ENCODE peak calls at places on chromosomes 1 and 21, in five cellular contexts. O is fibroblast of lung, U is choroid plexus epithelial cell, B is testis, H is kidney. M is an unnamed sample.

GRCh38 chr1:174206148-174206826 is 47.0 kb downstream of the RABGAP1L start:
- DNase-seq in O (no peak), U (peak), B (no peak), H (no peak), M (no peak)

GRCh38 chr1:5664906-5665875 is 327.0 kb downstream of the NPHP4 start:
- DNase-seq in O (no peak), U (no peak), B (no peak), H (no peak), M (no peak)

GRCh38 chr1:159918041-159918917 is 7.0 kb downstream of the TAGLN2 start:
- DNase-seq in O (peak), U (no peak), B (no peak), H (no peak), M (no peak)

GRCh38 chr1:234925440-234926251 is 203.0 kb downstream of the TOMM20 start:
- DNase-seq in O (peak), U (peak), B (no peak), H (no peak), M (peak)

GRCh38 chr1:109725510-109725909 is 13.5 kb downstream of the GSTM5 start:
- DNase-seq in O (no peak), U (no peak), B (no peak), H (no peak), M (no peak)

GRCh38 chr1:111507411-111508201 is 4.2 kb upstream of the ADORA3 start:
- DNase-seq in O (peak), U (peak), B (peak), H (peak), M (no peak)

GRCh38 chr21:45588086-45588825 is 46.0 kb upstream of the SLC19A1 start:
- DNase-seq in O (no peak), U (no peak), B (peak), H (no peak), M (no peak)

GRCh38 chr1:79004916-79005315 is 1.6 kb downstream of the ADGRL4 start:
- DNase-seq in O (peak), U (peak), B (no peak), H (no peak), M (no peak)

GRCh38 chr1:59972216-59972924 is 45.8 kb upstream of the CYP2J2 start:
- DNase-seq in O (peak), U (no peak), B (no peak), H (no peak), M (no peak)

GRCh38 chr1:31834501-31834900 is 18.7 kb upstream of the SPOCD1 start:
- DNase-seq in O (no peak), U (no peak), B (no peak), H (no peak), M (no peak)
- TF ChIP-seq CTCF in O (no peak), U (no peak), B (no peak), H (no peak), M (no peak)

GRCh38 chr21:19510653-19511052 is 1107.1 kb upstream of the TMPRSS15 start:
- DNase-seq in O (no peak), U (peak), B (no peak), H (no peak), M (no peak)
- TF ChIP-seq CTCF in O (no peak), U (peak), B (no peak), H (no peak), M (no peak)

DNA sequence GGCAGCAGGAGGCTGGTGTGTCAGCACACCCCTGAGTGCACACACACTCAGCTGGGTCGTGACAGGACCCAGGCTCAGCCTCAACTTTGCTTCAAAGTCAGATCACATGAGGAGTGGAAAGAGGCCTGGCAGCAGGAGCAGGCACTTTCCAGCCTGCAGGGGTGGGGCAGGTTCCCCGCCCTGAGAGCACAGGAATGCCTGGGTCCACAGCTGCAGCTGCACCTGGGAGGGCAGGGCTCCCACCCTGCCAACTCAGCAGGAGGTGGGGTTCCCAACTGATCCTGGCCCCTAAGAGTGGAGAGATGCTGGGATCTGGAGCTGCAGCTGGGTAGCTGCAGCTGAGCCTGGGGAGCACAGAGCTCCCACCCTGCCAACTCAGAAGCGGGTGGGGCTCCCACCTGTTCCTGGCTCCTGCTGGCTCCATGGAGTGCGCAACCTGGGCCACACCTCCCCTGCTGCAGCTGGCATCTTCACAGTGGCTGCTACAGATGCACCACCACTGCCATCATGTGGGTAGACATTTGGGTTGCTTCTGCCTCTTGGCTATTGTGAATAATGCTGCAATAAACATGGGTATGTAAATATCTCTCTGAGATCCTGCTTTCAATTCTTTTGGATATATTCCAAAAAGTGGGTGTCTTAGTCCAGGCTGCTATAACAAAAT is 415.4 kb downstream of the TTLL7 start:
- DNase-seq in O (peak), U (peak), B (no peak), H (no peak), M (no peak)
- TF ChIP-seq CTCF in O (no peak), U (peak), B (no peak), H (no peak), M (peak)

DNA sequence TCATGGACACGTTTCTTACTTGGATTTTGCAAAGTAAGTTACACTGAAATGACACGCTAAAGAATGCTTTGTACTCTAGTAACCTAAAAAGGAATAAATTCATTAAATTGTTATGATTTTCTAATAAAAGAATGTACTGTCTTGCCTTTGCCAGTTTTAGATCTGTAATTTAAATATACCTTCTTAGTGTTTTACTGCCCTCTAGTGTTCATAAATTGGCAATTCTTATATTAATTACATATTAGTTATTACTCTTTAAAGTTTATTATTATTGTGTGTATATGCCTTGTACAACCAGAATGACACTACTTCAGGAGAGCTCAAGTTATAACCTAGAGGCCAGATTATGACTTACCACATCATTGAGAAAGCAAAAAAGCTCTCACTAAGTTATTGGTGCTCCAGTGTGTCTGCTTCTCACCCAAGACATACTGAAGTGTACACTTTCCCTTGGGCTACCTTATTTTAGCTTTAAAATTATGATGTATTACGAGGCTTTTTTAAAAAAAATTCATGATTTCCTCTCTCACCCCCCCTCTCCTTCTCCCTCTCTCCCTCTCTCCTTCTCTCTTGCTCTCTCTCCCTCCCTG is 169.9 kb downstream of the HS2ST1 start:
- DNase-seq in O (peak), U (peak), B (no peak), H (no peak), M (no peak)
- TF ChIP-seq CTCF in O (peak), U (peak), B (peak), H (peak), M (peak)

GRCh38 chr1:51280321-51281096 is 44.4 kb downstream of the RNF11 start:
- DNase-seq in O (no peak), U (no peak), B (no peak), H (no peak), M (no peak)

GRCh38 chr1:51272916-51273315 is 36.8 kb downstream of the RNF11 start:
- DNase-seq in O (no peak), U (no peak), B (no peak), H (no peak), M (no peak)

GRCh38 chr1:51274676-51275075 is 38.6 kb downstream of the RNF11 start:
- DNase-seq in O (no peak), U (no peak), B (no peak), H (no peak), M (no peak)

GRCh38 chr1:51281807-51282206 is 45.7 kb downstream of the RNF11 start:
- DNase-seq in O (no peak), U (no peak), B (no peak), H (no peak), M (no peak)

GRCh38 chr1:51276286-51276685 is 40.2 kb downstream of the RNF11 start:
- DNase-seq in O (no peak), U (no peak), B (no peak), H (no peak), M (no peak)
- TF ChIP-seq CTCF in O (no peak), U (no peak), B (no peak), H (no peak), M (no peak)

GRCh38 chr1:26692211-26692792 is 3.5 kb upstream of the ARID1A start:
- DNase-seq in O (peak), U (peak), B (peak), H (peak), M (peak)
- TF ChIP-seq CTCF in O (peak), U (peak), B (no peak), H (peak), M (peak)

GRCh38 chr21:23853796-23854379 is 1753.4 kb downstream of the MRPL39 start:
- DNase-seq in O (peak), U (peak), B (peak), H (no peak), M (no peak)
- TF ChIP-seq CTCF in O (no peak), U (no peak), B (peak), H (peak), M (no peak)

GRCh38 chr21:32514275-32515055 is 70.9 kb downstream of the TCP10L start:
- DNase-seq in O (no peak), U (no peak), B (no peak), H (no peak), M (no peak)

GRCh38 chr21:32516729-32517649 is 68.3 kb downstream of the TCP10L start:
- DNase-seq in O (peak), U (peak), B (no peak), H (no peak), M (peak)

GRCh38 chr21:32520885-32521735 is 64.2 kb downstream of the TCP10L start:
- DNase-seq in O (peak), U (peak), B (peak), H (peak), M (peak)

GRCh38 chr21:32519945-32520884 is 65.1 kb downstream of the TCP10L start:
- DNase-seq in O (no peak), U (no peak), B (no peak), H (no peak), M (no peak)

GRCh38 chr21:32515869-32516268 is 69.5 kb downstream of the TCP10L start:
- DNase-seq in O (peak), U (peak), B (no peak), H (no peak), M (no peak)
- TF ChIP-seq CTCF in O (no peak), U (no peak), B (no peak), H (no peak), M (no peak)

GRCh38 chr1:93436496-93436895 is 11.4 kb upstream of the FNBP1L start:
- DNase-seq in O (no peak), U (no peak), B (no peak), H (no peak), M (no peak)

GRCh38 chr1:93434088-93434487 is 13.8 kb upstream of the FNBP1L start:
- DNase-seq in O (no peak), U (no peak), B (no peak), H (no peak), M (no peak)

GRCh38 chr1:93434987-93435386 is 12.9 kb upstream of the FNBP1L start:
- DNase-seq in O (no peak), U (no peak), B (no peak), H (no peak), M (no peak)

GRCh38 chr1:93435443-93435842 is 12.5 kb upstream of the FNBP1L start:
- DNase-seq in O (no peak), U (no peak), B (no peak), H (no peak), M (no peak)

DNA sequence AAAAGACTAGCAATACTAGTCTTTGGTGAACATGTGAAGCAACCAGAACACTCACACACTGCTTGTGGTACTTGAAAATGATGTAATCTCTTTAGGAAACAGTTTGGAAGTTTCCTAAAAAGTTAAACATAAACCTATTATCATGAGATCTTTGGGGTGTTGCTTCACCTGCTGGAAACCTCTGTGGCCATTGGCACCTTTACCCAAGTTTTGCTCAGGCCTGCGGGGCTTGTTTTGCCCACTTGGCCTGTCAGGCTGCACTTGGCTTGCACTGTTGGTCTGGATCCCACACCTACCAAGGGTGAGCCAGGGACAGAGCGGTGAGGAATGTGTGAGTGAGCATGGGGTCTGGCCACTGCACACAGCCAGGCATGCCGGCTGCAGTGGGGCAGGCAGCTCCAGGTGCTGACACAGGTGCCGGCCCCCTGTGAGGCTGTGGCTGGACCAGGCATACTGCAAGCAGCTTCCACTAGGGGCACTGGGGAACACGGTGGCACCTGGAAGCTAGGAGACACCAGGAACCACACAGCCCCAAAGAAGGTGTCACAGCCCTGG is 14.4 kb upstream of the FNBP1L start:
- DNase-seq in O (no peak), U (no peak), B (no peak), H (no peak), M (no peak)
- TF ChIP-seq CTCF in O (no peak), U (peak), B (no peak), H (peak), M (peak)

M was measured in BJ.